ENCODE peak calls at places on chromosomes 3 and 15, in four cellular contexts. X, Q, I and C are unnamed samples.

GRCh38 chr3:15781637-15782402 is 16.0 kb downstream of the ANKRD28 start:
- DNase-seq in X (no peak), Q (no peak), I (no peak), C (no peak)

GRCh38 chr3:66425566-66425965 is 75.3 kb downstream of the LRIG1 start:
- DNase-seq in X (no peak), Q (no peak), I (no peak), C (no peak)

GRCh38 chr3:32442766-32443165 is 51.1 kb downstream of the CMTM7 start:
- DNase-seq in X (no peak), Q (no peak), I (no peak), C (no peak)

GRCh38 chr3:192433704-192434103 is 293.6 kb downstream of the FGF12 start:
- DNase-seq in X (no peak), Q (no peak), I (no peak), C (no peak)

GRCh38 chr15:31272558-31273257 is 53.9 kb upstream of the KLF13 start:
- DNase-seq in X (no peak), Q (no peak), I (no peak), C (no peak)

GRCh38 chr3:187630421-187630820 is 39.8 kb downstream of the SST start:
- DNase-seq in X (no peak), Q (no peak), I (no peak), C (no peak)

GRCh38 chr15:98706986-98707385 is 58.6 kb downstream of the IGF1R start:
- DNase-seq in X (no peak), Q (no peak), I (no peak), C (no peak)

GRCh38 chr15:77496710-77497107 is 76.0 kb downstream of the HMG20A start:
- DNase-seq in X (peak), Q (peak), I (peak), C (peak)

GRCh38 chr3:182258538-182259177 is 534.6 kb upstream of the ATP11B start:
- DNase-seq in X (no peak), Q (peak), I (no peak), C (peak)